ENCODE peak calls at places on chromosomes 6 and 20, in four cellular contexts. I is body of pancreas, L is gastrocnemius medialis, G is K562. T is an unnamed sample.
A peak's percentile ranks its signal among the peaks of the same experiment; 100 is the strongest.

GRCh38 chr6:51842487-51843469 is 244.6 kb downstream of the PKHD1 start:
- DNase-seq in G (no peak), L (no peak), I (no peak), T (no peak)

GRCh38 chr20:62952373-62953166 is at the start of gene SLC17A9:
- DNase-seq in I (peak; percentile 65), G (peak; percentile 32), L (peak; percentile 59), T (peak; percentile 34)

GRCh38 chr20:32522525-32522774 is 62.7 kb downstream of the NOL4L start:
- DNase-seq in L (no peak), G (no peak), I (no peak), T (no peak)

GRCh38 chr6:37516076-37516919 is 16.6 kb upstream of the CCDC167 start:
- DNase-seq in I (peak; percentile 67), L (no peak), G (no peak), T (peak; percentile 8)

GRCh38 chr6:117547688-117548621 is 54.4 kb downstream of the GOPC start:
- DNase-seq in L (peak; percentile 88), I (peak; percentile 79), G (no peak), T (peak; percentile 34)

GRCh38 chr6:160678744-160679401 is 14.8 kb upstream of the LPA start:
- DNase-seq in I (peak; percentile 38), G (no peak), L (no peak), T (no peak)

GRCh38 chr6:97947841-97948240 is 664.8 kb upstream of the MMS22L start:
- DNase-seq in G (no peak), L (peak; percentile 30), I (peak; percentile 60), T (no peak)

GRCh38 chr6:29424575-29424974 is 9.8 kb downstream of the OR12D1 start:
- DNase-seq in L (no peak), I (no peak), G (no peak), T (no peak)

GRCh38 chr6:112202639-112203341 is 51.6 kb downstream of the LAMA4 start:
- DNase-seq in G (no peak), I (no peak), L (no peak), T (no peak)

GRCh38 chr6:46217671-46218131 is 46.9 kb upstream of the ENPP5 start:
- DNase-seq in G (no peak), I (peak; percentile 31), L (peak; percentile 60), T (no peak)

GRCh38 chr20:14609328-14610221 is 272.2 kb upstream of the FLRT3 start:
- DNase-seq in L (no peak), I (no peak), G (no peak), T (no peak)

GRCh38 chr20:31308535-31309162 is at the start of gene DEFB116:
- DNase-seq in L (no peak), G (no peak), I (no peak), T (no peak)
- H3K9me3 ChIP-seq in L (no peaks in the 10 kb centered on the region), G (no peaks in the 10 kb centered on the region), I (no peaks in the 10 kb centered on the region), T (peaks cover 2% of the 10 kb centered on the region)

GRCh38 chr6:131646249-131646670 is 9.2 kb downstream of the ENPP3 start:
- DNase-seq in L (no peak), I (no peak), G (peak; percentile 72), T (no peak)
- TF ChIP-seq POLR2A in L (no peak), I (no peak), G (peak; percentile 55), T (no peak)

GRCh38 chr6:5729813-5730212 is 276.9 kb downstream of the NRN1 start:
- DNase-seq in L (no peak), G (no peak), I (no peak), T (no peak)

GRCh38 chr6:5728726-5729434 is 277.8 kb downstream of the NRN1 start:
- DNase-seq in G (no peak), L (no peak), I (no peak), T (no peak)

GRCh38 chr6:5732496-5732895 is 274.2 kb downstream of the NRN1 start:
- DNase-seq in L (no peak), G (no peak), I (no peak), T (no peak)

GRCh38 chr6:5731435-5731834 is 275.3 kb downstream of the NRN1 start:
- DNase-seq in L (no peak), G (no peak), I (no peak), T (no peak)

GRCh38 chr6:5730586-5731263 is 276.0 kb downstream of the NRN1 start:
- DNase-seq in G (no peak), L (no peak), I (no peak), T (no peak)
- H3K27me3 ChIP-seq in G (peaks cover 50% of the 10 kb centered on the region), L (no peaks in the 10 kb centered on the region), I (no peaks in the 10 kb centered on the region), T (no peaks in the 10 kb centered on the region)

GRCh38 chr6:170004585-170005210 is 253.3 kb downstream of the ERMARD start:
- DNase-seq in I (no peak), L (no peak), G (no peak), T (no peak)
- H3K9me3 ChIP-seq in I (no peaks in the 10 kb centered on the region), L (no peaks in the 10 kb centered on the region), G (no peaks in the 10 kb centered on the region), T (no peaks in the 10 kb centered on the region)

GRCh38 chr20:5463007-5463686 is 146.4 kb upstream of the PROKR2 start:
- DNase-seq in G (no peak), L (no peak), I (peak; percentile 91), T (no peak)
- TF ChIP-seq POLR2A in G (no peak), L (no peak), I (no peak), T (no peak)

DNA sequence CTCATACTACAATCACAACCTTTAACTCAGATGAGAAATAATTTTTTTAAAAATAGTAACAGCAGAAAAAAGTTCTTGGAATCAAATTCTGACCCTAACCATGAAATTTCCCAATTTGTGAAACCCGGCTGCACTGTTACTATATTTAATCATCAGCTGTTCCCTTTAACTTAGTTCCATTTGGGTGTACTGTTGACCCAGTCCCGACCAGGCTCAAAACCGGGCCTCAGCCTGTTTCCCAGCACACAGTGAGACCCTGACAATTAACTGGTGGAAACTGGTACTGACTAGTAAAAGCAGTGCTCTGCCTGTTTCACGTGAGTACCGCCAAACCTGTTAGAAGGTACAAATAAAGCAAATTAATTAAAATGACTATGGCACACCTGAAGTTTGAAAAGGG is 7.0 kb downstream of the CTCFL start:
- DNase-seq in L (no peak), I (no peak), G (no peak), T (no peak)
- H3K27me3 ChIP-seq in L (no peaks in the 10 kb centered on the region), I (no peaks in the 10 kb centered on the region), G (no peaks in the 10 kb centered on the region), T (no peaks in the 10 kb centered on the region)

GRCh38 chr6:24659547-24659946 is 7.2 kb downstream of the TDP2 start:
- DNase-seq in G (no peak), L (no peak), I (no peak), T (no peak)

GRCh38 chr6:24662206-24662605 is 4.5 kb downstream of the TDP2 start:
- DNase-seq in G (no peak), L (no peak), I (no peak), T (no peak)

GRCh38 chr6:24655229-24655628 is 9.2 kb upstream of the KIAA0319 start:
- DNase-seq in I (no peak), G (no peak), L (no peak), T (no peak)

GRCh38 chr6:24660100-24660499 is 6.6 kb downstream of the TDP2 start:
- DNase-seq in L (no peak), G (no peak), I (no peak), T (no peak)

GRCh38 chr6:24658573-24659511 is 7.9 kb downstream of the TDP2 start:
- DNase-seq in G (no peak), I (no peak), L (no peak), T (no peak)
- H3K9me3 ChIP-seq in G (no peaks in the 10 kb centered on the region), I (no peaks in the 10 kb centered on the region), L (no peaks in the 10 kb centered on the region), T (no peaks in the 10 kb centered on the region)

T was measured in tibial nerve.